ENCODE peak calls at places on chromosomes 2 and 18, in nine cellular contexts. O, D, A, X, Y, S, F, V and K are unnamed samples.
A peak's percentile ranks its signal among the peaks of the same experiment; 100 is the strongest.

GRCh38 chr2:171811229-171811628 is 82.8 kb downstream of the SLC25A12 start:
- DNase-seq in O (peak; percentile 8), D (no peak), A (no peak), X (no peak), Y (no peak), S (no peak), F (no peak), V (no peak), K (peak; percentile 51)

GRCh38 chr2:237205111-237205541 is 119.4 kb downstream of the COPS8 start:
- DNase-seq in O (no peak), D (no peak), A (peak; percentile 41), X (no peak), Y (peak; percentile 11), S (no peak), F (no peak), V (no peak), K (no peak)

GRCh38 chr2:58973831-58974281 is 732.7 kb upstream of the FANCL start:
- DNase-seq in O (no peak), D (no peak), A (no peak), X (no peak), Y (no peak), S (peak; percentile 43), F (no peak), V (no peak), K (no peak)

GRCh38 chr2:10260130-10260529 is 42.6 kb upstream of the HPCAL1 start:
- DNase-seq in O (no peak), D (no peak), A (no peak), X (peak; percentile 2), Y (no peak), S (no peak), F (peak; percentile 92), V (no peak), K (no peak)

GRCh38 chr2:19702267-19702666 is 199.5 kb downstream of the TTC32 start:
- DNase-seq in O (no peak), D (no peak), A (no peak), X (no peak), Y (no peak), S (no peak), F (no peak), V (no peak), K (no peak)

GRCh38 chr18:51134721-51135120 is 62.8 kb downstream of the MEX3C start:
- DNase-seq in O (no peak), D (no peak), A (no peak), X (no peak), Y (no peak), S (no peak), F (no peak), V (no peak), K (no peak)

GRCh38 chr18:68648191-68648590 is 66.7 kb downstream of the TMX3 start:
- DNase-seq in O (no peak), D (no peak), A (no peak), X (no peak), Y (no peak), S (no peak), F (no peak), V (no peak), K (no peak)

GRCh38 chr2:65382776-65383357 is 49.5 kb downstream of the SPRED2 start:
- DNase-seq in O (peak; percentile 96), D (peak; percentile 26), A (peak; percentile 80), X (peak; percentile 70), Y (peak; percentile 78), S (no peak), F (peak; percentile 57), V (peak; percentile 71), K (peak; percentile 83)

GRCh38 chr2:59754336-59754735 is 799.1 kb downstream of the BCL11A start:
- DNase-seq in O (no peak), D (no peak), A (no peak), X (no peak), Y (peak; percentile 16), S (no peak), F (no peak), V (no peak), K (no peak)

GRCh38 chr2:171102802-171103201 is 57.9 kb downstream of the TLK1 start:
- DNase-seq in O (no peak), D (no peak), A (no peak), X (no peak), Y (no peak), S (no peak), F (no peak), V (no peak), K (no peak)

GRCh38 chr18:7452331-7452730 is 114.8 kb upstream of the PTPRM start:
- DNase-seq in O (peak; percentile 1), D (no peak), A (no peak), X (no peak), Y (peak; percentile 60), S (peak; percentile 38), F (peak; percentile 72), V (no peak), K (peak; percentile 37)

DNA sequence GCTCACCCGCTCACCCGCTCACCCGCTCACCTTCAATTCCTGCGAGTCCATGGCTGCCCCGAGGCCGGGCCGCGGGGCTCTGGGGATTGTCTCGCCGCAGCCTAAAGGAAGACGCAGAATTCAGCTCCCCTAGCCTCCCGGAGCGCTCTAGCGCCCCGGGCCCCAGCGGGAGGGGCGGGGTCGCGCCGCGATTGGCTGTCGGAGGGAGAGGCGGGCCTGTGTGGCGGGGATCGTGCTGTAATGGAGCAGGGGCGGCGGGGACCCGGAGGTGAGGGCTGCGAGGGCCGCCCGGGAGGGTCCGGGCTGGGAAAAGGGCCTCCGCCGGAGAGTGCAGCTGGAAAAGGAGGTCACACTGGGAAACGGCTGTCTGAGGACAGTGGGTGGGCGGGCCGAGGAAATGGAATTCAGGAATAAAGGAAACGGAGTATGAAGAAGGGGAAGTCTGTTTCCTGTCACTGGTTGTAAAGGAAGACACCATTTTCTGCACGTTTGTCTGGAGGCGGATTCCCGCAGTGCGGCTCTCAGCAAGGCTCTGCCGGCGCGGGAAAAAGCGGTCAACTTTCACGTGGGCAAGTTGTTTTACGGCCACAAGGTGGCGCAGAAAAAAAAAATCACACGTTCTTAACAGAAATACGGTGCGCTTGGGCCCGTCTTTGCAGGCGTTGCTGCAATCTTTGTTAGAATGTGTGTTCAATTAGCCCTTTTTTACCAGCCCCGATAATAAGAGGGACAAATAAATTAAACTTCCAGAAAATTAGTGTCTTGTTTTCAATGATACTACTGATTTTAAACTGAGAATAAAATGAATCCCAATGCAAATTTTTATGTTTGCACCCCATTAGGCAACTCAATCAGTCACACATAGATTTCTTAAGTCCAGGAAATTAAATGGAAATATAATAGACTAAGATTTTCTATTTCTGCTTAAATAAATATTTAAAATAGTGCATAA is at the start of gene TTC21B:
- DNase-seq in O (peak; percentile 92), D (peak; percentile 72), A (peak; percentile 96), X (peak; percentile 95), Y (peak; percentile 96), S (peak; percentile 80), F (peak; percentile 75), V (peak; percentile 93), K (peak; percentile 93)
- TF ChIP-seq POLR2A in O (peak; percentile 42), D (peak; percentile 43), A (peak; percentile 21), X (peak; percentile 59), Y (no peak), S (no peak), F (peak; percentile 62), V (no peak), K (peak; percentile 71)

GRCh38 chr18:2655954-2656236 is 369 bp downstream of the SMCHD1 start:
- DNase-seq in O (peak; percentile 13), D (peak; percentile 19), A (no peak), X (no peak), Y (peak; percentile 52), S (no peak), F (no peak), V (no peak), K (peak; percentile 89)

GRCh38 chr18:2656237-2657042 is 914 bp downstream of the SMCHD1 start:
- DNase-seq in O (no peak), D (peak; percentile 22), A (peak; percentile 67), X (peak; percentile 61), Y (peak; percentile 67), S (no peak), F (peak; percentile 26), V (peak; percentile 31), K (peak; percentile 90)

GRCh38 chr18:2654828-2655152 is 736 bp upstream of the SMCHD1 start:
- DNase-seq in O (no peak), D (no peak), A (no peak), X (no peak), Y (no peak), S (no peak), F (no peak), V (no peak), K (no peak)

GRCh38 chr18:2654105-2654827 is 1.3 kb upstream of the SMCHD1 start:
- DNase-seq in O (no peak), D (no peak), A (no peak), X (no peak), Y (no peak), S (no peak), F (no peak), V (no peak), K (no peak)

DNA sequence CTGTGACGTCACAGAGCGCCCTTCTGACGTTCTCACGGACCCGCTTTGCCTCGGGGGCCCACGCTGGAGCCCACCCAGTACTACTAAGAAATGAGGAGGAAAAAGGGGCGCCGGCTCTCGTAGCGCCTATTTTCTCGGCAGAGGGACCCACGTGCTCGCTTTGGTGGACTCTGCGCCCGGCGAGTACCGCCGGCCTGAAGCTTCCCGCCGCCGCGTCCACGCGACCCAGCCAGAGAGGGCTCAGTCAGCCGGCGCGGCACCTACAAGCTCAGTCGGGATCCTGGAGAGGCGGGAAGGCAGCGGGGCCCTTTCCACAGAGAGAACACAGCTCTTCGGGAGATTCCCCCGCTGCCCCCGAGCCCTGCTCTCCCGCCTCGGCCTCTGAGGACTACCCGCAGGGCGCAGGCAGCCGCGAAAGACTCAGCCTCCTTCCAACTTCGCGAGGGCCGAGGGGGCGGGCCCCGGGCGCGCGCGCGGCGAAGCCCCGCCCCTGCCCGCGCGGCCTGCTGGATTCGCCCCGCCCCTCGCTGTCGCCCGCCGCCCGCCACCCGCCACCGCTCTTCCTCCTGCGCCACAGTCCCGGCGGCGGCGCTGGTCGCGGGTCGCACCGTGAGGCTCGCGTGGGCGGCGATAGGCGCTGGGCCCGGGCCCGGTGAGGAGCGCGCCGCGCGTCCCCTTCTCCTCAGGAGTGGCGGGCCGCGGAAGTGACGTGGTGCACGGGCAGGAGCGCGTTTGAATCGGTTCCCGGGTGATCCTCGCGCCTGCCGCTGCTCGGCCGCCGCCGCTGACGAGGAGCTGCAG is at the start of gene SMCHD1:
- DNase-seq in O (peak; percentile 37), D (peak; percentile 54), A (peak; percentile 87), X (peak; percentile 87), Y (peak; percentile 90), S (no peak), F (peak; percentile 65), V (peak; percentile 81), K (peak; percentile 93)
- TF ChIP-seq POLR2A in O (peak; percentile 91), D (peak; percentile 93), A (no peak), X (peak; percentile 85), Y (peak; percentile 37), S (peak; percentile 91), F (peak; percentile 84), V (no peak), K (peak; percentile 91)

GRCh38 chr2:96638144-96639121 is at the start of gene KANSL3:
- DNase-seq in O (peak; percentile 85), D (peak; percentile 52), A (peak; percentile 91), X (peak; percentile 91), Y (peak; percentile 88), S (peak; percentile 44), F (peak; percentile 75), V (peak; percentile 87), K (peak; percentile 94)
- TF ChIP-seq POLR2A in O (peak; percentile 80), D (peak; percentile 47), A (peak; percentile 20), X (peak; percentile 99), Y (peak; percentile 78), S (no peak), F (peak; percentile 84), V (no peak), K (peak; percentile 83)

GRCh38 chr2:149727927-149728326 is 140.4 kb upstream of the MMADHC start:
- DNase-seq in O (no peak), D (no peak), A (no peak), X (no peak), Y (no peak), S (no peak), F (no peak), V (no peak), K (no peak)
- TF ChIP-seq POLR2A in O (no peak), D (no peak), A (no peak), X (no peak), Y (no peak), S (no peak), F (no peak), V (no peak), K (no peak)